ENCODE peak calls at places on chromosomes 4 and X, in seven cellular contexts. A is H4; O is NCI-H1417; Z is GDM1; M is T-helper 1 cell; H is stimulated activated CD4-positive, alpha-beta T cell treated with anti-CD3 and anti-CD28 coated beads, Interleukin-4, amount 100 ng/mL, for 4 hours; P is WTC11. W is an unnamed sample.

GRCh38 chrX:23435108-23435507 is 100.5 kb downstream of the PTCHD1 start:
- DNase-seq in A (peak; percentile 5), O (no peak), Z (no peak), M (no peak), H (no peak), P (no peak), W (no peak)

GRCh38 chr4:76811604-76812412 is 86.1 kb downstream of the SOWAHB start:
- DNase-seq in A (no peak), O (no peak), Z (no peak), M (no peak), H (no peak), P (no peak), W (no peak)

GRCh38 chr4:89324671-89325070 is 17.1 kb upstream of the GPRIN3 start:
- DNase-seq in A (no peak), O (no peak), Z (peak; percentile 51), M (no peak), H (no peak), P (no peak), W (no peak)

GRCh38 chr4:70632028-70632427 is 3.5 kb downstream of the ENAM start:
- DNase-seq in A (no peak), O (no peak), Z (no peak), M (no peak), H (no peak), P (no peak), W (no peak)

GRCh38 chr4:78936989-78937388 is 2.2 kb downstream of the PAQR3 start:
- DNase-seq in A (no peak), O (no peak), Z (no peak), M (no peak), H (no peak), P (no peak), W (no peak)

GRCh38 chr4:10115657-10116624 is 658 bp downstream of the WDR1 start:
- DNase-seq in A (peak; percentile 53), O (peak; percentile 70), Z (no peak), M (peak; percentile 70), H (peak; percentile 69), P (peak; percentile 61), W (peak; percentile 67)

GRCh38 chr4:168863719-168864632 is 146.1 kb downstream of the CBR4 start:
- DNase-seq in A (no peak), O (no peak), Z (no peak), M (no peak), H (no peak), P (no peak), W (no peak)

GRCh38 chr4:55426518-55426917 is 30.8 kb downstream of the TMEM165 start:
- DNase-seq in A (no peak), O (no peak), Z (no peak), M (no peak), H (no peak), P (no peak), W (no peak)

GRCh38 chrX:30373951-30374350 is 64.8 kb upstream of the NR0B1 start:
- DNase-seq in A (no peak), O (no peak), Z (no peak), M (no peak), H (no peak), P (no peak), W (no peak)

GRCh38 chr4:93688978-93689377 is 139.6 kb upstream of the ATOH1 start:
- DNase-seq in A (no peak), O (no peak), Z (no peak), M (no peak), H (no peak), P (no peak), W (no peak)

GRCh38 chr4:140099993-140100392 is 54.0 kb downstream of the MAML3 start:
- DNase-seq in A (no peak), O (no peak), Z (peak; percentile 88), M (no peak), H (no peak), P (no peak), W (no peak)

GRCh38 chr4:15444879-15445576 is 17.2 kb downstream of the C1QTNF7 start:
- DNase-seq in A (no peak), O (no peak), Z (no peak), M (no peak), H (no peak), P (no peak), W (no peak)

GRCh38 chr4:188986271-188986689 is 847.0 kb downstream of the TRIML1 start:
- DNase-seq in A (peak; percentile 92), O (peak; percentile 49), Z (no peak), M (no peak), H (no peak), P (no peak), W (no peak)

GRCh38 chr4:80374180-80374579 is 38.6 kb downstream of the CFAP299 start:
- DNase-seq in A (no peak), O (no peak), Z (no peak), M (no peak), H (no peak), P (no peak), W (no peak)

GRCh38 chr4:159443975-159444374 is 341.1 kb downstream of the RAPGEF2 start:
- DNase-seq in A (peak; percentile 60), O (no peak), Z (no peak), M (no peak), H (no peak), P (no peak), W (no peak)

GRCh38 chrX:74286950-74287349 is 17.0 kb upstream of the ZCCHC13 start:
- DNase-seq in A (peak; percentile 52), O (no peak), Z (no peak), M (no peak), H (no peak), P (no peak), W (no peak)

GRCh38 chr4:113637363-113637762 is 124.2 kb downstream of the CAMK2D start:
- DNase-seq in A (peak; percentile 26), O (no peak), Z (no peak), M (no peak), H (no peak), P (no peak), W (no peak)

GRCh38 chr4:168831919-168832745 is 177.9 kb downstream of the CBR4 start:
- DNase-seq in A (peak; percentile 77), O (peak; percentile 82), Z (peak; percentile 50), M (peak; percentile 28), H (peak; percentile 44), P (peak; percentile 85), W (peak; percentile 87)

GRCh38 chrX:106331606-106332005 is 163.5 kb downstream of the PWWP3B start:
- DNase-seq in A (no peak), O (no peak), Z (no peak), M (no peak), H (no peak), P (no peak), W (no peak)

GRCh38 chr4:123217676-123218075 is 178.9 kb upstream of the SPRY1 start:
- DNase-seq in A (no peak), O (peak; percentile 43), Z (no peak), M (no peak), H (no peak), P (no peak), W (no peak)

GRCh38 chr4:81137446-81137845 is 77.6 kb downstream of the PRKG2 start:
- DNase-seq in A (no peak), O (no peak), Z (no peak), M (no peak), H (no peak), P (no peak), W (no peak)

GRCh38 chr4:70666369-70666768 is at the start of gene JCHAIN:
- DNase-seq in A (no peak), O (no peak), Z (no peak), M (no peak), H (no peak), P (no peak), W (no peak)

GRCh38 chr4:83128235-83128929 is 13.9 kb upstream of the PLAC8 start:
- DNase-seq in A (peak; percentile 57), O (no peak), Z (no peak), M (no peak), H (no peak), P (no peak), W (no peak)

GRCh38 chr4:139622856-139623255 is 42.8 kb upstream of the MGST2 start:
- DNase-seq in A (no peak), O (peak; percentile 81), Z (no peak), M (no peak), H (no peak), P (no peak), W (no peak)

GRCh38 chr4:118344801-118345200 is 8.0 kb downstream of the PRSS12 start:
- DNase-seq in A (no peak), O (peak; percentile 67), Z (no peak), M (no peak), H (no peak), P (no peak), W (no peak)

GRCh38 chr4:71498002-71498401 is 159.2 kb downstream of the SLC4A4 start:
- DNase-seq in A (peak; percentile 34), O (peak; percentile 59), Z (no peak), M (no peak), H (no peak), P (no peak), W (no peak)

GRCh38 chr4:3705236-3705987 is 60.8 kb upstream of the ADRA2C start:
- DNase-seq in A (no peak), O (no peak), Z (no peak), M (no peak), H (no peak), P (no peak), W (no peak)

GRCh38 chr4:15774020-15774420 is 4.1 kb upstream of the CD38 start:
- DNase-seq in A (peak; percentile 30), O (no peak), Z (no peak), M (no peak), H (no peak), P (no peak), W (no peak)

GRCh38 chr4:121370729-121371325 is 10.0 kb downstream of the QRFPR start:
- DNase-seq in A (no peak), O (peak; percentile 67), Z (no peak), M (no peak), H (no peak), P (peak; percentile 24), W (no peak)

GRCh38 chrX:107153005-107153404 is 34.4 kb upstream of the RBM41 start:
- DNase-seq in A (no peak), O (no peak), Z (no peak), M (no peak), H (no peak), P (no peak), W (no peak)

GRCh38 chr4:63757919-63758318 is 651.3 kb downstream of the TECRL start:
- DNase-seq in A (no peak), O (no peak), Z (no peak), M (no peak), H (no peak), P (no peak), W (no peak)